ENCODE peak calls at places on chromosomes 2 and 18, in five cellular contexts. J is astrocyte of the spinal cord; B is activated naive CD4-positive, alpha-beta T cell treated with anti-CD3 and anti-CD28 coated beads, Interleukin-2, amount 50 U/mL, for 72 hours; N is CD8-positive, alpha-beta T cell; L is RKO. K is an unnamed sample.

GRCh38 chr2:226079677-226080076 is 680.2 kb downstream of the NYAP2 start:
- DNase-seq in B (no peak), N (no peak), J (peak), L (no peak), K (peak)

GRCh38 chr2:182548031-182548950 is 121.5 kb upstream of the PDE1A start:
- DNase-seq in N (no peak), J (peak), L (no peak), B (no peak), K (no peak)

GRCh38 chr2:204982303-204982702 is 437.0 kb downstream of the PARD3B start:
- DNase-seq in N (no peak), J (no peak), L (no peak), B (no peak), K (no peak)

GRCh38 chr18:46061796-46062195 is 10.3 kb downstream of the PSTPIP2 start:
- DNase-seq in N (no peak), B (no peak), J (no peak), L (no peak), K (no peak)

GRCh38 chr18:10378688-10379465 is 75.6 kb upstream of the APCDD1 start:
- DNase-seq in B (no peak), L (no peak), J (no peak), N (no peak), K (no peak)

GRCh38 chr18:32470136-32470712 is 458 bp downstream of the GAREM1 start:
- DNase-seq in B (no peak), L (peak), J (no peak), N (peak), K (peak)

GRCh38 chr18:74171910-74172606 is 23.7 kb downstream of the TIMM21 start:
- DNase-seq in B (no peak), J (no peak), N (no peak), L (no peak), K (no peak)

GRCh38 chr2:29910960-29911359 is 10.4 kb downstream of the ALK start:
- DNase-seq in B (no peak), N (no peak), L (no peak), J (no peak), K (no peak)

GRCh38 chr2:223306371-223306770 is 254.4 kb downstream of the KCNE4 start:
- DNase-seq in J (peak), L (no peak), N (no peak), B (no peak), K (no peak)

GRCh38 chr2:229636568-229636967 is 77.8 kb downstream of the DNER start:
- DNase-seq in N (no peak), L (no peak), J (no peak), B (no peak), K (no peak)

GRCh38 chr2:112939425-112939824 is 28.5 kb downstream of the IL37 start:
- DNase-seq in L (no peak), N (no peak), B (no peak), J (no peak), K (no peak)

GRCh38 chr2:238169708-238170251 is 11.0 kb downstream of the ERFE start:
- DNase-seq in J (peak), L (peak), N (no peak), B (no peak), K (no peak)

K was measured in testis.